ENCODE peak calls at places on chromosomes 11 and 22, in five cellular contexts. One of them, this sample, is unnamed.
A peak's percentile ranks its signal among the peaks of the same experiment; 100 is the strongest.

GRCh38 chr22:19121631-19122142 is 525 bp downstream of the DGCR2 start:
- DNase-seq in SK-N-SH: peak; percentile 77
- DNase-seq in GM12891: no peak
- DNase-seq in K562: peak; percentile 88
- DNase-seq in H1: no peak
- DNase-seq in this sample: no peak

GRCh38 chr11:35554491-35555237 is 29.2 kb upstream of the PAMR1 start:
- DNase-seq in SK-N-SH: no peak
- DNase-seq in GM12891: no peak
- DNase-seq in K562: no peak
- DNase-seq in H1: no peak
- DNase-seq in this sample: no peak

GRCh38 chr22:37189011-37189466 is 992 bp upstream of the C1QTNF6 start:
- DNase-seq in SK-N-SH: no peak
- DNase-seq in GM12891: no peak
- DNase-seq in K562: no peak
- DNase-seq in H1: no peak
- DNase-seq in this sample: no peak

GRCh38 chr11:65382804-65383368 is 440 bp upstream of the SLC25A45 start:
- DNase-seq in SK-N-SH: peak; percentile 58
- DNase-seq in GM12891: no peak
- DNase-seq in K562: no peak
- DNase-seq in H1: no peak
- DNase-seq in this sample: no peak

GRCh38 chr22:39773976-39774539 is 119.5 kb downstream of the ENTHD1 start:
- DNase-seq in SK-N-SH: no peak
- DNase-seq in GM12891: peak; percentile 33
- DNase-seq in K562: peak; percentile 46
- DNase-seq in H1: no peak
- DNase-seq in this sample: peak; percentile 10

GRCh38 chr11:783581-784015 is 6.3 kb downstream of the CEND1 start:
- DNase-seq in SK-N-SH: peak; percentile 91
- DNase-seq in GM12891: no peak
- DNase-seq in K562: peak; percentile 63
- DNase-seq in H1: peak; percentile 94
- DNase-seq in this sample: no peak

GRCh38 chr11:45094958-45095690 is 51.3 kb upstream of the PRDM11 start:
- DNase-seq in SK-N-SH: no peak
- DNase-seq in GM12891: no peak
- DNase-seq in K562: no peak
- DNase-seq in H1: no peak
- DNase-seq in this sample: no peak

GRCh38 chr11:36398261-36398953 is 102.3 kb downstream of the PRR5L start:
- DNase-seq in SK-N-SH: no peak
- DNase-seq in GM12891: no peak
- DNase-seq in K562: peak; percentile 24
- DNase-seq in H1: no peak
- DNase-seq in this sample: no peak

GRCh38 chr22:20471126-20471833 is 24.3 kb downstream of the KLHL22 start:
- DNase-seq in SK-N-SH: no peak
- DNase-seq in GM12891: no peak
- DNase-seq in K562: no peak
- DNase-seq in H1: no peak
- DNase-seq in this sample: no peak

GRCh38 chr11:102399189-102399588 is 52.2 kb downstream of the BIRC2 start:
- DNase-seq in SK-N-SH: no peak
- DNase-seq in GM12891: no peak
- DNase-seq in K562: no peak
- DNase-seq in H1: no peak
- DNase-seq in this sample: no peak

GRCh38 chr11:75966546-75967287 is 151.7 kb downstream of the UVRAG start:
- DNase-seq in SK-N-SH: no peak
- DNase-seq in GM12891: peak; percentile 4
- DNase-seq in K562: no peak
- DNase-seq in H1: no peak
- DNase-seq in this sample: no peak

GRCh38 chr11:44833221-44833620 is 106.5 kb downstream of the TSPAN18 start:
- DNase-seq in SK-N-SH: no peak
- DNase-seq in GM12891: no peak
- DNase-seq in K562: no peak
- DNase-seq in H1: no peak
- DNase-seq in this sample: no peak

GRCh38 chr11:35321532-35322320 is 97.6 kb downstream of the SLC1A2 start:
- DNase-seq in SK-N-SH: no peak
- DNase-seq in GM12891: no peak
- DNase-seq in K562: no peak
- DNase-seq in H1: no peak
- DNase-seq in this sample: no peak

GRCh38 chr22:19722175-19722914 is 994 bp upstream of the GP1BB start:
- DNase-seq in SK-N-SH: no peak
- DNase-seq in GM12891: no peak
- DNase-seq in K562: peak; percentile 97
- DNase-seq in H1: no peak
- DNase-seq in this sample: no peak

GRCh38 chr11:76395296-76395695 is 14.2 kb downstream of the GVQW3 start:
- DNase-seq in SK-N-SH: no peak
- DNase-seq in GM12891: no peak
- DNase-seq in K562: no peak
- DNase-seq in H1: no peak
- DNase-seq in this sample: no peak

GRCh38 chr11:62324738-62325556 is 12.3 kb upstream of the ASRGL1 start:
- DNase-seq in SK-N-SH: peak; percentile 76
- DNase-seq in GM12891: peak; percentile 68
- DNase-seq in K562: peak; percentile 85
- DNase-seq in H1: peak; percentile 41
- DNase-seq in this sample: peak; percentile 29

GRCh38 chr11:116473790-116474346 is 298.9 kb downstream of the BUD13 start:
- DNase-seq in SK-N-SH: no peak
- DNase-seq in GM12891: no peak
- DNase-seq in K562: no peak
- DNase-seq in H1: no peak
- DNase-seq in this sample: no peak

GRCh38 chr22:48758021-48758561 is 1069.6 kb downstream of the BRD1 start:
- DNase-seq in SK-N-SH: no peak
- DNase-seq in GM12891: no peak
- DNase-seq in K562: no peak
- DNase-seq in H1: no peak
- DNase-seq in this sample: no peak

GRCh38 chr11:129861702-129862107 is 33.7 kb downstream of the NFRKB start:
- DNase-seq in SK-N-SH: no peak
- DNase-seq in GM12891: no peak
- DNase-seq in K562: no peak
- DNase-seq in H1: peak; percentile 51
- DNase-seq in this sample: no peak

GRCh38 chr11:97794876-97795275 is 1225.9 kb upstream of the CNTN5 start:
- DNase-seq in SK-N-SH: no peak
- DNase-seq in GM12891: no peak
- DNase-seq in K562: no peak
- DNase-seq in H1: no peak
- DNase-seq in this sample: no peak

GRCh38 chr11:119375629-119376196 is 5.8 kb downstream of the USP2 start:
- DNase-seq in SK-N-SH: peak; percentile 45
- DNase-seq in GM12891: no peak
- DNase-seq in K562: peak; percentile 59
- DNase-seq in H1: no peak
- DNase-seq in this sample: no peak

GRCh38 chr11:100855466-100856067 is 168.5 kb downstream of the ARHGAP42 start:
- DNase-seq in SK-N-SH: peak; percentile 4
- DNase-seq in GM12891: no peak
- DNase-seq in K562: peak; percentile 44
- DNase-seq in H1: no peak
- DNase-seq in this sample: no peak

GRCh38 chr22:28801845-28802594 is 1.7 kb upstream of the XBP1 start:
- DNase-seq in SK-N-SH: no peak
- DNase-seq in GM12891: no peak
- DNase-seq in K562: peak; percentile 76
- DNase-seq in H1: no peak
- DNase-seq in this sample: no peak

GRCh38 chr11:11081786-11082185 is 223.9 kb upstream of the ZBED5 start:
- DNase-seq in SK-N-SH: no peak
- DNase-seq in GM12891: no peak
- DNase-seq in K562: no peak
- DNase-seq in H1: no peak
- DNase-seq in this sample: no peak

GRCh38 chr22:48483764-48484528 is 1343.7 kb downstream of the BRD1 start:
- DNase-seq in SK-N-SH: no peak
- DNase-seq in GM12891: no peak
- DNase-seq in K562: no peak
- DNase-seq in H1: no peak
- DNase-seq in this sample: no peak

GRCh38 chr22:41382098-41382578 is 396 bp downstream of the TEF start:
- DNase-seq in SK-N-SH: peak; percentile 87
- DNase-seq in GM12891: peak; percentile 80
- DNase-seq in K562: peak; percentile 51
- DNase-seq in H1: no peak
- DNase-seq in this sample: peak; percentile 87

GRCh38 chr11:117281159-117281558 is 10.0 kb upstream of the BACE1-AS start:
- DNase-seq in SK-N-SH: no peak
- DNase-seq in GM12891: no peak
- DNase-seq in K562: no peak
- DNase-seq in H1: no peak
- DNase-seq in this sample: no peak

GRCh38 chr11:126172596-126173038 is 38.8 kb downstream of the RPUSD4 start:
- DNase-seq in SK-N-SH: no peak
- DNase-seq in GM12891: no peak
- DNase-seq in K562: no peak
- DNase-seq in H1: no peak
- DNase-seq in this sample: no peak

GRCh38 chr11:15150507-15150906 is 35.8 kb downstream of the INSC start:
- DNase-seq in SK-N-SH: no peak
- DNase-seq in GM12891: no peak
- DNase-seq in K562: no peak
- DNase-seq in H1: no peak
- DNase-seq in this sample: no peak

GRCh38 chr11:47591764-47592163 is 2.4 kb downstream of the C1QTNF4 start:
- DNase-seq in SK-N-SH: no peak
- DNase-seq in GM12891: no peak
- DNase-seq in K562: no peak
- DNase-seq in H1: no peak
- DNase-seq in this sample: no peak
- TF ChIP-seq POLR2AphosphoS5 in SK-N-SH: no peak
- TF ChIP-seq POLR2AphosphoS5 in GM12891: no peak
- TF ChIP-seq POLR2AphosphoS5 in K562: no peak
- TF ChIP-seq POLR2AphosphoS5 in H1: no peak
- TF ChIP-seq POLR2AphosphoS5 in this sample: no peak

GRCh38 chr11:111886032-111886431 is 6.7 kb downstream of the CFAP68 start:
- DNase-seq in SK-N-SH: no peak
- DNase-seq in GM12891: no peak
- DNase-seq in K562: no peak
- DNase-seq in H1: no peak
- DNase-seq in this sample: no peak
- TF ChIP-seq TAF1 in SK-N-SH: no peak
- TF ChIP-seq TAF1 in GM12891: no peak
- TF ChIP-seq TAF1 in K562: no peak
- TF ChIP-seq TAF1 in H1: no peak
- TF ChIP-seq TAF1 in this sample: no peak

GRCh38 chr11:103890654-103891053 is 145.8 kb upstream of the DDI1 start:
- DNase-seq in SK-N-SH: no peak
- DNase-seq in GM12891: no peak
- DNase-seq in K562: no peak
- DNase-seq in H1: no peak
- DNase-seq in this sample: no peak

GRCh38 chr11:103894673-103895072 is 141.8 kb upstream of the DDI1 start:
- DNase-seq in SK-N-SH: no peak
- DNase-seq in GM12891: no peak
- DNase-seq in K562: no peak
- DNase-seq in H1: no peak
- DNase-seq in this sample: no peak

GRCh38 chr11:103894034-103894433 is 142.4 kb upstream of the DDI1 start:
- DNase-seq in SK-N-SH: no peak
- DNase-seq in GM12891: no peak
- DNase-seq in K562: no peak
- DNase-seq in H1: no peak
- DNase-seq in this sample: no peak

GRCh38 chr11:103892603-103893002 is 143.8 kb upstream of the DDI1 start:
- DNase-seq in SK-N-SH: no peak
- DNase-seq in GM12891: no peak
- DNase-seq in K562: no peak
- DNase-seq in H1: no peak
- DNase-seq in this sample: no peak

GRCh38 chr11:103893366-103893765 is 143.1 kb upstream of the DDI1 start:
- DNase-seq in SK-N-SH: no peak
- DNase-seq in GM12891: no peak
- DNase-seq in K562: no peak
- DNase-seq in H1: no peak
- DNase-seq in this sample: no peak
- TF ChIP-seq POLR2AphosphoS5 in SK-N-SH: no peak
- TF ChIP-seq POLR2AphosphoS5 in GM12891: no peak
- TF ChIP-seq POLR2AphosphoS5 in K562: no peak
- TF ChIP-seq POLR2AphosphoS5 in H1: no peak
- TF ChIP-seq POLR2AphosphoS5 in this sample: no peak

GRCh38 chr11:41175304-41175972 is 284.0 kb downstream of the LRRC4C start:
- DNase-seq in SK-N-SH: no peak
- DNase-seq in GM12891: no peak
- DNase-seq in K562: no peak
- DNase-seq in H1: no peak
- DNase-seq in this sample: no peak

GRCh38 chr11:41177791-41178190 is 281.7 kb downstream of the LRRC4C start:
- DNase-seq in SK-N-SH: no peak
- DNase-seq in GM12891: no peak
- DNase-seq in K562: no peak
- DNase-seq in H1: no peak
- DNase-seq in this sample: no peak
- TF ChIP-seq TAF1 in SK-N-SH: no peak
- TF ChIP-seq TAF1 in GM12891: no peak
- TF ChIP-seq TAF1 in K562: no peak
- TF ChIP-seq TAF1 in H1: no peak
- TF ChIP-seq TAF1 in this sample: no peak

DNA sequence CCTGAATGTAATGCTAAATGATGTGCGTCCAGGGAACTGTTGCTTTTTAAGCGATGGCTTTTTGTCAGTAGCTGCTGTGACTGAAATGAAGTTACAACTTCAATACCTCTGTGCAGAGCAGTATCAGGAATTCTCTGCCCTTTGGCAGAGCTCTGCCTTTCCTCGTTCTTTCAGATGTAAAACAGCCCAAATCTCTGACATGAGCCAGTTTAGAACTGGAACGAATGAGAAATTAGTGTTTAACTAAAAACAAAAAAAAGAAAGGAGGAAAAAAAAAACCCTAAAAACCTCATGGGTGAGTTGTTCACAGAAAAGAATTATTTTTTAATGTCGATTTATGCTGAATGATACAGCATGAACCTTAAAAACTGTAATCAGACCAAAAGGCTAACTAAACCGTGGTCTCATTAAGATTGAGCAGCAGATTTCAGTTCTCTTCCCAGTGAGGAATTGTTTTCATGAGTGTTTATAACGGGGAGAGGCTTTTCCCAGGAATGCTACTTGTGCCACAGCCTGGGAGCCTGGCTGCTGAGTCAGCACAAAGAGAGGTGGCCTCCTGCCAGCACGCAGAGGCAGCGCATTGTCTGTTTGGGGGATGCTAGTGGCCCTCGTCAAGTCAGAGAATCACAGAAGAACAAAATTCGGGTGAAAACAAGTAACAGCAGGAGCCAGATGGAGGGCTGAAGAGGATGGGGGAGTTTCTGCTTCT is 146.2 kb upstream of the RASSF10 start:
- DNase-seq in SK-N-SH: peak; percentile 58
- DNase-seq in GM12891: no peak
- DNase-seq in K562: peak; percentile 41
- DNase-seq in H1: peak; percentile 60
- DNase-seq in this sample: no peak
- TF ChIP-seq POLR2AphosphoS5 in SK-N-SH: no peak
- TF ChIP-seq POLR2AphosphoS5 in GM12891: no peak
- TF ChIP-seq POLR2AphosphoS5 in K562: no peak
- TF ChIP-seq POLR2AphosphoS5 in H1: peak; percentile 81
- TF ChIP-seq POLR2AphosphoS5 in this sample: no peak

GRCh38 chr11:120893431-120894206 is 130.3 kb upstream of the TBCEL start:
- DNase-seq in SK-N-SH: no peak
- DNase-seq in GM12891: no peak
- DNase-seq in K562: no peak
- DNase-seq in H1: no peak
- DNase-seq in this sample: no peak
- TF ChIP-seq TAF1 in SK-N-SH: no peak
- TF ChIP-seq TAF1 in GM12891: no peak
- TF ChIP-seq TAF1 in K562: no peak
- TF ChIP-seq TAF1 in H1: no peak
- TF ChIP-seq TAF1 in this sample: no peak

This sample was measured in GM12892.